ENCODE peak calls at places on chromosomes 5 and 9, in six cellular contexts. One of them, this sample, is unnamed.

GRCh38 chr9:91896513-91897121 is 53.4 kb downstream of the ROR2 start:
- DNase-seq in HT1080: no peak
- DNase-seq in AG04449: no peak
- DNase-seq in CD8-positive, alpha-beta memory T cell: no peak
- DNase-seq in fibroblast of lung: peak; percentile 82
- DNase-seq in EL: peak; percentile 18
- DNase-seq in this sample: no peak

GRCh38 chr5:2780421-2781171 is 29.1 kb upstream of the IRX2 start:
- DNase-seq in HT1080: no peak
- DNase-seq in fibroblast of lung: no peak
- DNase-seq in CD8-positive, alpha-beta memory T cell: no peak
- DNase-seq in AG04449: no peak
- DNase-seq in EL: no peak
- DNase-seq in this sample: no peak

GRCh38 chr5:139759219-139759721 is 36.3 kb upstream of the PSD2 start:
- DNase-seq in HT1080: no peak
- DNase-seq in CD8-positive, alpha-beta memory T cell: no peak
- DNase-seq in EL: no peak
- DNase-seq in AG04449: no peak
- DNase-seq in fibroblast of lung: peak; percentile 22
- DNase-seq in this sample: no peak

GRCh38 chr9:93712896-93713295 is 136.5 kb downstream of the PHF2 start:
- DNase-seq in HT1080: no peak
- DNase-seq in EL: no peak
- DNase-seq in CD8-positive, alpha-beta memory T cell: no peak
- DNase-seq in AG04449: no peak
- DNase-seq in fibroblast of lung: no peak
- DNase-seq in this sample: no peak

GRCh38 chr5:16137177-16137576 is 42.4 kb downstream of the MARCHF11 start:
- DNase-seq in AG04449: no peak
- DNase-seq in HT1080: no peak
- DNase-seq in EL: no peak
- DNase-seq in fibroblast of lung: no peak
- DNase-seq in CD8-positive, alpha-beta memory T cell: no peak
- DNase-seq in this sample: no peak

GRCh38 chr9:131318211-131318610 is 28.7 kb downstream of the PLPP7 start:
- DNase-seq in EL: no peak
- DNase-seq in fibroblast of lung: no peak
- DNase-seq in HT1080: no peak
- DNase-seq in CD8-positive, alpha-beta memory T cell: no peak
- DNase-seq in AG04449: no peak
- DNase-seq in this sample: no peak

GRCh38 chr5:104189031-104189430 is 626.4 kb upstream of the NUDT12 start:
- DNase-seq in AG04449: no peak
- DNase-seq in HT1080: peak; percentile 47
- DNase-seq in fibroblast of lung: peak; percentile 96
- DNase-seq in CD8-positive, alpha-beta memory T cell: no peak
- DNase-seq in EL: peak; percentile 22
- DNase-seq in this sample: peak; percentile 13

GRCh38 chr9:84898188-84898587 is 228.7 kb downstream of the NTRK2 start:
- DNase-seq in CD8-positive, alpha-beta memory T cell: no peak
- DNase-seq in HT1080: no peak
- DNase-seq in EL: no peak
- DNase-seq in AG04449: no peak
- DNase-seq in fibroblast of lung: no peak
- DNase-seq in this sample: no peak